ENCODE peak calls at places on chromosomes 5 and 9, in eight cellular contexts. X, D, R, O, C, B, K and V are unnamed samples.

GRCh38 chr9:115957571-115957970 is 196.0 kb upstream of the PAPPA start:
- DNase-seq in D (peak), O (no peak), R (no peak), B (no peak), X (no peak), C (no peak), K (no peak), V (no peak)

GRCh38 chr5:160242140-160242539 is 12.8 kb downstream of the FABP6 start:
- DNase-seq in K (no peak), O (no peak), X (no peak), B (no peak), D (no peak), R (peak), C (no peak), V (no peak)

GRCh38 chr5:92309336-92309991 is 926.3 kb upstream of the ARRDC3 start:
- DNase-seq in K (no peak), B (no peak), R (peak), X (no peak), C (no peak), D (peak), O (peak), V (no peak)

GRCh38 chr5:56076486-56076885 is 81.7 kb upstream of the IL6ST start:
- DNase-seq in B (no peak), X (no peak), C (no peak), D (no peak), K (no peak), O (no peak), R (no peak), V (no peak)

GRCh38 chr9:80948107-80948506 is 741.2 kb downstream of the TLE1 start:
- DNase-seq in B (no peak), R (no peak), D (no peak), C (no peak), X (no peak), K (no peak), O (no peak), V (no peak)

GRCh38 chr5:74311961-74312360 is 328.6 kb downstream of the ENC1 start:
- DNase-seq in R (no peak), K (peak), C (no peak), O (no peak), D (no peak), X (no peak), B (no peak), V (no peak)

GRCh38 chr5:36242534-36243144 is 914 bp upstream of the NADK2 start:
- DNase-seq in O (no peak), C (no peak), K (peak), B (no peak), D (no peak), R (no peak), X (peak), V (no peak)

GRCh38 chr5:133113331-133114061 is 61.7 kb downstream of the HSPA4 start:
- DNase-seq in C (no peak), D (peak), K (no peak), B (no peak), R (no peak), O (no peak), X (no peak), V (no peak)

GRCh38 chr9:120730661-120731514 is 16.6 kb upstream of the MEGF9 start:
- DNase-seq in K (no peak), C (peak), X (no peak), R (peak), D (peak), B (peak), O (no peak), V (peak)

GRCh38 chr5:98454407-98454806 is 319.1 kb upstream of the RGMB start:
- DNase-seq in D (peak), B (no peak), X (no peak), R (peak), C (no peak), O (no peak), K (no peak), V (no peak)

GRCh38 chr5:57862471-57863282 is 380.1 kb upstream of the ACTBL2 start:
- DNase-seq in D (peak), K (peak), R (peak), O (no peak), B (no peak), C (no peak), X (no peak), V (no peak)

GRCh38 chr5:172699999-172700685 is 59.1 kb downstream of the NEURL1B start:
- DNase-seq in K (no peak), C (no peak), R (no peak), B (no peak), O (no peak), D (no peak), X (peak), V (peak)

GRCh38 chr9:89008346-89009048 is 17.2 kb downstream of the S1PR3 start:
- DNase-seq in C (no peak), B (peak), K (no peak), D (no peak), X (no peak), R (no peak), O (no peak), V (no peak)

GRCh38 chr5:82107277-82107676 is 135.5 kb downstream of the ATG10 start:
- DNase-seq in O (peak), X (no peak), K (no peak), D (peak), C (no peak), R (peak), B (no peak), V (no peak)

GRCh38 chr9:78680196-78680595 is 383.3 kb downstream of the PSAT1 start:
- DNase-seq in D (no peak), K (no peak), B (no peak), X (no peak), C (no peak), O (no peak), R (no peak), V (no peak)

GRCh38 chr9:85892406-85892805 is 48.5 kb upstream of the NAA35 start:
- DNase-seq in O (no peak), X (no peak), D (no peak), K (no peak), R (no peak), B (no peak), C (no peak), V (no peak)

GRCh38 chr9:135009711-135010362 is 77.6 kb upstream of the OLFM1 start:
- DNase-seq in O (no peak), R (no peak), C (no peak), X (peak), B (no peak), K (no peak), D (no peak), V (no peak)

GRCh38 chr9:97500263-97500662 is 1.2 kb upstream of the TMOD1 start:
- DNase-seq in B (no peak), R (no peak), D (no peak), O (no peak), X (no peak), K (no peak), C (no peak), V (no peak)

GRCh38 chr5:14901462-14902051 is 30.0 kb upstream of the ANKH start:
- DNase-seq in X (no peak), O (no peak), C (no peak), R (no peak), B (no peak), K (peak), D (peak), V (no peak)

GRCh38 chr5:108084105-108084504 is 297.8 kb downstream of the FBXL17 start:
- DNase-seq in K (no peak), C (no peak), R (peak), O (no peak), X (no peak), D (peak), B (no peak), V (no peak)

GRCh38 chr9:101275671-101276250 is 109.0 kb downstream of the BAAT start:
- DNase-seq in K (no peak), X (no peak), C (no peak), R (no peak), O (no peak), D (no peak), B (no peak), V (no peak)

GRCh38 chr5:31995011-31995410 is 179.1 kb downstream of the GOLPH3 start:
- DNase-seq in R (no peak), O (no peak), B (no peak), C (no peak), K (no peak), D (no peak), X (no peak), V (no peak)

GRCh38 chr5:140246378-140247122 is 56.4 kb downstream of the PFDN1 start:
- DNase-seq in R (peak), X (no peak), D (peak), B (no peak), O (no peak), K (no peak), C (peak), V (no peak)

GRCh38 chr9:127580879-127581278 is 31.2 kb upstream of the STXBP1 start:
- DNase-seq in B (no peak), C (no peak), O (no peak), D (no peak), K (no peak), X (no peak), R (no peak), V (no peak)

GRCh38 chr5:103424453-103425205 is 138.0 kb downstream of the NUDT12 start:
- DNase-seq in C (no peak), B (no peak), R (no peak), K (no peak), X (no peak), D (peak), O (no peak), V (no peak)
- H3K27ac ChIP-seq in C (no peak), B (no peak), R (no peak), K (peak), X (no peak), D (no peak), O (no peak), V (no peak)

DNA sequence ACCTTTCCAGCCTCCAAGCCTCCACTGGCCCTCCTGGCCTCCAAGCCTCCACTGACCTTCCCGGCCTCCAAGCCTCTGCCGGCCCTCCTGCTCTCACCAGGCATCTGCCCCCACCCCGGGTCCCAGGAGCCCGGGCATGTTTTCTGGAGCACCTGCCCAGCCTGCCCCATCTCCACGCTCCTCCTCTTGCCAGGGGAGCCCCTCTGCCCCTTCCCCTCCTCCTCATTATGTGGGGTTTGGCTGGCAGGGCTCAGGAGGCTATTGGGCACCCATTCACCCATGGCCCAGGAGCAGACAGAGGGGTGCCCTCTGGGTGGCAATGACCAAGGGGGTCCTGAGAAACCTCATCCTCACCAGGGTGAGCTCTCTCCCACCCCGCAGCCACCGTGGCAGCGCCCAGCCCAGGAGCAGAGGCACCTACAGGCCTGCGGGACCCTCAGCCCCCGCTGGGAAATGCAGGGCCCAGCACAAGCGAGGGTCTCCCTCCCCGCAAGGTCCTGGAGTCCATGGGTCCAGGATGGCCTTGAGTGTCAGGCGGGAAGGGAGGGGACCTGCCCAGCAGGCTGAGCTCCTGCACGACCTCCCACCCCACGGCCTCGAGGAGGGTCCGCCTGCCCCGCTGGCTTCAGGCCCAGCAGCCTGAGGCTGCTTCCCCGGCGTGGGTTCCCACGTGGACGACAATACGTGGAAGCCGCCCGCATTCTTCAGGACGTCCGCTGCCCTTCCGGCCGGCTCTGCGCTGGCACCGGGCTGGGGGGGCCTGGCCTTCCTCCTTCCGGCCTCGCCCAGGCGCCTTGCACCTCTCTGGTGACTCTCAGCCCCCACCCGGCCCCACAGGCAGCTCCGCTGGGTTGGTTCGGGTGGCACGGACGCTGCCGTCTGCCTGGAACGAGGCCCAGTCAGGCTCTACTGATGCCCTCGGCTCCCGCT is 51.4 kb upstream of the NRARP start:
- DNase-seq in B (peak), C (no peak), O (no peak), D (no peak), R (no peak), X (peak), K (no peak), V (no peak)
- TF ChIP-seq CTCF in B (no peak), C (no peak), O (no peak), D (no peak), R (no peak), X (no peak), K (no peak), V (no peak)

DNA sequence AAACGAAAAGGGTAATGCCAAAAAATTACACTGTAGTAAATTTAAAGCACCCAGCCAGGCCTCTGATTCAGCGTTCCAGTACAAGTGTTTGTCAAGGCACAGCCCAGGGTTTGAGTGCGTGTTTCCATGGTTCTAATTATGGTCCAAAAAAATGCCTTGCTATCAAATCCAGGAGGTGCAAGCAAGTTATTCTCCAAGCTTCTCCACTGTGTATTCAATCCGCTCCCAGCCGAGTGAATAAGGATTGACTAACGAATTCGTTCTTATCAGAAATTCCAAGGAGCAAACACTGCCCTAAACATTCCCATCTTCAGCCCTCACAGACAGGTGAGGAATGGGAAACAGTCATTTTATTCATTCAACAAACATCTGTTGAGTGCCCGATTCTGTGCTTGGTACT is 103.3 kb upstream of the WWC1 start:
- DNase-seq in O (no peak), X (no peak), R (no peak), D (no peak), K (no peak), B (no peak), C (no peak), V (no peak)
- H3K27ac ChIP-seq in O (no peak), X (no peak), R (no peak), D (no peak), K (no peak), B (no peak), C (no peak), V (no peak)

GRCh38 chr5:64789457-64789856 is 20.7 kb downstream of the CWC27 start:
- DNase-seq in D (peak), O (no peak), R (no peak), X (no peak), B (no peak), K (no peak), C (no peak), V (no peak)

GRCh38 chr5:64790210-64790609 is 21.5 kb downstream of the CWC27 start:
- DNase-seq in C (no peak), B (no peak), D (peak), O (no peak), K (no peak), R (peak), X (no peak), V (no peak)

GRCh38 chr5:64788156-64788555 is 19.4 kb downstream of the CWC27 start:
- DNase-seq in O (no peak), D (peak), X (no peak), K (no peak), C (no peak), R (no peak), B (no peak), V (no peak)

GRCh38 chr5:64784451-64785025 is 15.8 kb downstream of the CWC27 start:
- DNase-seq in B (no peak), K (peak), X (peak), D (peak), R (peak), O (peak), C (peak), V (peak)
- TF ChIP-seq CTCF in B (peak), K (peak), X (peak), D (peak), R (peak), O (peak), C (peak), V (peak)

GRCh38 chr9:125797857-125798399 is 50.8 kb downstream of the PBX3 start:
- DNase-seq in K (no peak), B (no peak), D (no peak), O (no peak), R (no peak), C (no peak), X (no peak), V (no peak)

GRCh38 chr9:125794708-125795107 is 47.5 kb downstream of the PBX3 start:
- DNase-seq in R (no peak), B (no peak), D (no peak), X (no peak), C (no peak), K (no peak), O (no peak), V (no peak)

DNA sequence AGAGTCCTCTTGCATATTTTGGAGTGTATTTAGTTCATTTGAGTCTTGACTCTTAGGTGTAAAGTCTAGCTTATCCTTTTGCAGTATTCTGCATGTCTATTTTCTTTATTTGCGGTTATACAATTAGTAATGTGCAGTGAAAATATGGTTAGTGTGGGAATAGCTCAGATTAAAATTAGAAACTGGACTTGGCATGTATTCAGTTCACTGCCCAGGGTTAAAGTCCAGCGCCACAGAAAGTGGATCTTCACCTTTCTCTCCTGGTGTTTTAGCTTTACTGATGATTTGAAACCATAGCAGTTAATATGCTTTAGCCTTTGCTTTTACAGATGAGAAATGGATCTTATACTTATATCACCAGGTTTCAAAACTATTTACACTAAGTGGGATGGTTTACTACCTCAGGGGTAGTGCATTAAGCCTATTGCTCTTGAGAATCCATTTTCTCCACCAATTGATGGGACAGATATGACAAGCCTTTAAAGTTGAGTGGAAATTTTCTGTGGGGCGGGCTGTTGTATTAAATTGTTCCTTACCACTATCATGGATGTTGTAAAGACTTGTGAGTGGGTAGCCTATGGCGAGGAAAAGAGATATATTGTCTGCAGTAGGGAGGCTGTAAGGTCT is 48.9 kb downstream of the PBX3 start:
- DNase-seq in R (no peak), D (no peak), B (no peak), O (no peak), C (no peak), X (no peak), K (no peak), V (no peak)
- H3K27ac ChIP-seq in R (no peak), D (no peak), B (no peak), O (no peak), C (no peak), X (no peak), K (no peak), V (no peak)

GRCh38 chr5:131357739-131358561 is 94.1 kb downstream of the CDC42SE2 start:
- DNase-seq in X (no peak), O (no peak), B (no peak), R (no peak), K (no peak), C (no peak), D (no peak), V (peak)
- TF ChIP-seq CTCF in X (no peak), O (no peak), B (no peak), R (no peak), K (no peak), C (no peak), D (no peak), V (no peak)

GRCh38 chr5:93573627-93573974 is 7.4 kb downstream of the NR2F1-AS1 start:
- DNase-seq in X (no peak), O (no peak), D (no peak), R (no peak), B (no peak), C (no peak), K (no peak), V (no peak)

GRCh38 chr5:93574939-93575241 is 6.1 kb downstream of the NR2F1-AS1 start:
- DNase-seq in X (no peak), R (no peak), C (no peak), B (no peak), K (no peak), O (no peak), D (no peak), V (no peak)

GRCh38 chr5:93572773-93573626 is 8.0 kb downstream of the NR2F1-AS1 start:
- DNase-seq in K (no peak), C (no peak), D (no peak), B (no peak), R (no peak), O (no peak), X (no peak), V (no peak)

GRCh38 chr5:93575466-93575865 is 5.6 kb downstream of the NR2F1-AS1 start:
- DNase-seq in D (no peak), R (no peak), K (no peak), B (no peak), X (no peak), O (no peak), C (no peak), V (no peak)

GRCh38 chr5:93574041-93574938 is 6.7 kb downstream of the NR2F1-AS1 start:
- DNase-seq in B (no peak), X (no peak), C (no peak), R (no peak), K (no peak), O (no peak), D (no peak), V (no peak)
- H3K27ac ChIP-seq in B (no peak), X (peak), C (no peak), R (no peak), K (peak), O (no peak), D (peak), V (no peak)